ENCODE peak calls at places on chromosomes 5 and 9, in eight cellular contexts. A is EL; G is nucleus accumbens; Z is RWPE1; D is stimulated activated naive CD8-positive, alpha-beta T cell treated with anti-CD3 and anti-CD28 coated beads, Interleukin-15, amount 100 ng/mL, for 72 hours; L is colonic mucosa; T is kidney epithelial cell; F is stimulated activated CD4-positive, alpha-beta T cell treated with anti-CD3 and anti-CD28 coated beads, Interleukin-1b, Interleukin-23, amount 100 ng/mL, for 1 hour. C is an unnamed sample.

GRCh38 chr5:31901807-31902530 is 263.0 kb downstream of the PDZD2 start:
- DNase-seq in Z (no peak), F (no peak), A (no peak), T (no peak), L (no peak), G (no peak), D (no peak), C (no peak)

GRCh38 chr5:181243521-181244307 is at the start of gene RACK1:
- DNase-seq in L (peak; percentile 90), T (peak; percentile 49), F (peak; percentile 67), D (peak; percentile 86), A (peak; percentile 91), G (no peak), Z (peak; percentile 90), C (no peak)

GRCh38 chr5:55897905-55898304 is 46.7 kb downstream of the IL31RA start:
- DNase-seq in D (peak; percentile 33), A (peak; percentile 96), T (no peak), G (no peak), F (no peak), L (no peak), Z (no peak), C (no peak)

GRCh38 chr5:33890147-33890546 is 1.6 kb downstream of the ADAMTS12 start:
- DNase-seq in A (peak; percentile 21), D (no peak), T (no peak), L (no peak), F (no peak), Z (no peak), G (no peak), C (no peak)

GRCh38 chr9:12640021-12640587 is 53.1 kb upstream of the TYRP1 start:
- DNase-seq in D (no peak), Z (peak; percentile 20), A (peak; percentile 41), T (peak; percentile 48), F (no peak), G (no peak), L (no peak), C (no peak)

GRCh38 chr5:81579525-81579924 is 171.4 kb downstream of the SSBP2 start:
- DNase-seq in L (no peak), D (no peak), G (no peak), Z (no peak), T (no peak), F (no peak), A (no peak), C (no peak)

GRCh38 chr5:143279698-143280097 is 123.8 kb downstream of the NR3C1 start:
- DNase-seq in Z (peak; percentile 19), D (no peak), T (no peak), A (peak; percentile 28), G (no peak), L (no peak), F (no peak), C (no peak)

GRCh38 chr5:127092690-127093089 is 19.4 kb upstream of the C5orf63 start:
- DNase-seq in A (peak; percentile 68), D (no peak), T (no peak), G (no peak), F (no peak), Z (peak; percentile 53), L (no peak), C (no peak)

GRCh38 chr5:95471447-95471846 is 80.3 kb downstream of the FAM81B start:
- DNase-seq in L (no peak), G (no peak), F (no peak), D (no peak), A (no peak), Z (no peak), T (no peak), C (no peak)

GRCh38 chr5:72921103-72921502 is 34.7 kb upstream of the FCHO2 start:
- DNase-seq in F (no peak), A (no peak), Z (no peak), D (no peak), L (no peak), G (no peak), T (no peak), C (no peak)

GRCh38 chr5:132256086-132256782 is 1.3 kb upstream of the PDLIM4 start:
- DNase-seq in F (no peak), Z (no peak), G (no peak), A (no peak), T (no peak), L (no peak), D (no peak), C (no peak)

GRCh38 chr9:128160603-128160987 is 530 bp downstream of the BBLN start:
- DNase-seq in F (no peak), D (peak; percentile 55), G (no peak), T (no peak), Z (peak; percentile 54), A (peak; percentile 38), L (no peak), C (no peak)

C was measured in substantia nigra.